ENCODE peak calls at places on chromosomes 12 and 14, in seven cellular contexts. One of them, this sample, is unnamed.

GRCh38 chr12:110335481-110336045 is 54.5 kb downstream of the ATP2A2 start:
- DNase-seq in HCT116: no peak
- DNase-seq in H1: peak; percentile 29
- DNase-seq in K562: no peak
- DNase-seq in GM12878: no peak
- DNase-seq in HepG2: no peak
- DNase-seq in SK-N-SH: no peak
- DNase-seq in this sample: no peak

GRCh38 chr12:16361142-16361783 is 13.8 kb downstream of the MGST1 start:
- DNase-seq in HCT116: no peak
- DNase-seq in H1: no peak
- DNase-seq in K562: no peak
- DNase-seq in GM12878: no peak
- DNase-seq in HepG2: no peak
- DNase-seq in SK-N-SH: no peak
- DNase-seq in this sample: no peak

GRCh38 chr12:113239811-113240331 is 18.6 kb downstream of the TPCN1 start:
- DNase-seq in HCT116: no peak
- DNase-seq in H1: no peak
- DNase-seq in K562: no peak
- DNase-seq in GM12878: no peak
- DNase-seq in HepG2: no peak
- DNase-seq in SK-N-SH: no peak
- DNase-seq in this sample: no peak

GRCh38 chr12:51910168-51910567 is 2.9 kb downstream of the ACVRL1 start:
- DNase-seq in HCT116: no peak
- DNase-seq in H1: no peak
- DNase-seq in K562: no peak
- DNase-seq in GM12878: no peak
- DNase-seq in HepG2: no peak
- DNase-seq in SK-N-SH: no peak
- DNase-seq in this sample: no peak

GRCh38 chr12:103751600-103751999 is 89.4 kb downstream of the NT5DC3 start:
- DNase-seq in HCT116: no peak
- DNase-seq in H1: no peak
- DNase-seq in K562: no peak
- DNase-seq in GM12878: no peak
- DNase-seq in HepG2: no peak
- DNase-seq in SK-N-SH: no peak
- DNase-seq in this sample: no peak

GRCh38 chr14:54548491-54548890 is 18.4 kb upstream of the SAMD4A start:
- DNase-seq in HCT116: no peak
- DNase-seq in H1: no peak
- DNase-seq in K562: no peak
- DNase-seq in GM12878: no peak
- DNase-seq in HepG2: no peak
- DNase-seq in SK-N-SH: no peak
- DNase-seq in this sample: no peak

GRCh38 chr12:93883436-93884154 is 206.4 kb downstream of the CRADD start:
- DNase-seq in HCT116: no peak
- DNase-seq in H1: no peak
- DNase-seq in K562: no peak
- DNase-seq in GM12878: no peak
- DNase-seq in HepG2: no peak
- DNase-seq in SK-N-SH: no peak
- DNase-seq in this sample: no peak

GRCh38 chr14:21840765-21841164 is 167.1 kb upstream of the OR4E1 start:
- DNase-seq in HCT116: peak; percentile 24
- DNase-seq in H1: no peak
- DNase-seq in K562: no peak
- DNase-seq in GM12878: no peak
- DNase-seq in HepG2: no peak
- DNase-seq in SK-N-SH: no peak
- DNase-seq in this sample: no peak

GRCh38 chr12:25677180-25677937 is 124.3 kb upstream of the LMNTD1 start:
- DNase-seq in HCT116: no peak
- DNase-seq in H1: no peak
- DNase-seq in K562: no peak
- DNase-seq in GM12878: no peak
- DNase-seq in HepG2: no peak
- DNase-seq in SK-N-SH: no peak
- DNase-seq in this sample: no peak

GRCh38 chr12:49627752-49628360 is 4.5 kb downstream of the PRPF40B start:
- DNase-seq in HCT116: peak; percentile 23
- DNase-seq in H1: no peak
- DNase-seq in K562: no peak
- DNase-seq in GM12878: no peak
- DNase-seq in HepG2: no peak
- DNase-seq in SK-N-SH: no peak
- DNase-seq in this sample: no peak

GRCh38 chr12:80472912-80473500 is 29.0 kb downstream of the PTPRQ start:
- DNase-seq in HCT116: peak; percentile 53
- DNase-seq in H1: no peak
- DNase-seq in K562: no peak
- DNase-seq in GM12878: peak; percentile 3
- DNase-seq in HepG2: peak; percentile 35
- DNase-seq in SK-N-SH: peak; percentile 20
- DNase-seq in this sample: peak; percentile 82

GRCh38 chr12:114238808-114239207 is 167.1 kb downstream of the TBX5 start:
- DNase-seq in HCT116: no peak
- DNase-seq in H1: no peak
- DNase-seq in K562: no peak
- DNase-seq in GM12878: no peak
- DNase-seq in HepG2: no peak
- DNase-seq in SK-N-SH: no peak
- DNase-seq in this sample: no peak

GRCh38 chr12:46900734-46901463 is 75.1 kb upstream of the SLC38A4 start:
- DNase-seq in HCT116: no peak
- DNase-seq in H1: no peak
- DNase-seq in K562: no peak
- DNase-seq in GM12878: no peak
- DNase-seq in HepG2: no peak
- DNase-seq in SK-N-SH: no peak
- DNase-seq in this sample: no peak

GRCh38 chr12:52380271-52380694 is 5.2 kb downstream of the KRT84 start:
- DNase-seq in HCT116: no peak
- DNase-seq in H1: peak; percentile 67
- DNase-seq in K562: peak; percentile 18
- DNase-seq in GM12878: no peak
- DNase-seq in HepG2: no peak
- DNase-seq in SK-N-SH: peak; percentile 53
- DNase-seq in this sample: peak; percentile 71

GRCh38 chr12:15289192-15289591 is 33.1 kb upstream of the PTPRO start:
- DNase-seq in HCT116: no peak
- DNase-seq in H1: no peak
- DNase-seq in K562: no peak
- DNase-seq in GM12878: no peak
- DNase-seq in HepG2: no peak
- DNase-seq in SK-N-SH: no peak
- DNase-seq in this sample: no peak

GRCh38 chr12:9793774-9794395 is 33.2 kb upstream of the CD69 start:
- DNase-seq in HCT116: no peak
- DNase-seq in H1: no peak
- DNase-seq in K562: no peak
- DNase-seq in GM12878: no peak
- DNase-seq in HepG2: no peak
- DNase-seq in SK-N-SH: no peak
- DNase-seq in this sample: no peak

GRCh38 chr14:60573943-60574496 is 65.1 kb downstream of the SIX6 start:
- DNase-seq in HCT116: no peak
- DNase-seq in H1: no peak
- DNase-seq in K562: no peak
- DNase-seq in GM12878: no peak
- DNase-seq in HepG2: no peak
- DNase-seq in SK-N-SH: no peak
- DNase-seq in this sample: no peak

GRCh38 chr12:53660064-53660463 is 15.8 kb downstream of the ATP5MC2 start:
- DNase-seq in HCT116: no peak
- DNase-seq in H1: no peak
- DNase-seq in K562: no peak
- DNase-seq in GM12878: no peak
- DNase-seq in HepG2: no peak
- DNase-seq in SK-N-SH: no peak
- DNase-seq in this sample: no peak

DNA sequence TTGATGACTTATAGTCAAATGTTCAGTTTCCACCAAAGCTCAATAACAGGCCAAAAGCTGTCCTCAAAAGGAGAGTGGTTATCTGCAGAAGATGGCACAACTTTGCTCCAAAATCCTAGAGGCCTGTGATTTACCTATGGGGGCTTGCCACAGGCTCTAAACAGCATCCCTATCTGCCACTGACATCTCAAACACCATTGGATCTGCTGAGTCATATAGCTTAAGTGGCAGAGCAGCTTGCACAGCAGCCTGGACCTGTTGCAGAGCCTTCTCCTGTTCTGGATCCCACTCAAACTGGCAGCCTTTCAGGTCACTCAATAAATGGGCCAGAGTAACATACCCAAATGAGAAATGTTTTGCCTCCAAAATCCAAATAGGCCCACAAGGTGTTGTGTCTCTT is 60.6 kb upstream of the NAA30 start:
- DNase-seq in HCT116: no peak
- DNase-seq in H1: no peak
- DNase-seq in K562: no peak
- DNase-seq in GM12878: no peak
- DNase-seq in HepG2: no peak
- DNase-seq in SK-N-SH: no peak
- DNase-seq in this sample: no peak
- TF ChIP-seq JUND in HCT116: no peak
- TF ChIP-seq JUND in H1: no peak
- TF ChIP-seq JUND in K562: no peak
- TF ChIP-seq JUND in GM12878: no peak
- TF ChIP-seq JUND in HepG2: no peak
- TF ChIP-seq JUND in SK-N-SH: no peak
- TF ChIP-seq JUND in this sample: no peak

GRCh38 chr14:47256968-47257367 is 418.4 kb downstream of the MDGA2 start:
- DNase-seq in HCT116: no peak
- DNase-seq in H1: no peak
- DNase-seq in K562: no peak
- DNase-seq in GM12878: no peak
- DNase-seq in HepG2: no peak
- DNase-seq in SK-N-SH: no peak
- DNase-seq in this sample: no peak

GRCh38 chr14:47264842-47265241 is 410.6 kb downstream of the MDGA2 start:
- DNase-seq in HCT116: no peak
- DNase-seq in H1: no peak
- DNase-seq in K562: no peak
- DNase-seq in GM12878: no peak
- DNase-seq in HepG2: no peak
- DNase-seq in SK-N-SH: no peak
- DNase-seq in this sample: no peak

GRCh38 chr14:47262801-47263200 is 412.6 kb downstream of the MDGA2 start:
- DNase-seq in HCT116: no peak
- DNase-seq in H1: no peak
- DNase-seq in K562: no peak
- DNase-seq in GM12878: no peak
- DNase-seq in HepG2: no peak
- DNase-seq in SK-N-SH: no peak
- DNase-seq in this sample: no peak

DNA sequence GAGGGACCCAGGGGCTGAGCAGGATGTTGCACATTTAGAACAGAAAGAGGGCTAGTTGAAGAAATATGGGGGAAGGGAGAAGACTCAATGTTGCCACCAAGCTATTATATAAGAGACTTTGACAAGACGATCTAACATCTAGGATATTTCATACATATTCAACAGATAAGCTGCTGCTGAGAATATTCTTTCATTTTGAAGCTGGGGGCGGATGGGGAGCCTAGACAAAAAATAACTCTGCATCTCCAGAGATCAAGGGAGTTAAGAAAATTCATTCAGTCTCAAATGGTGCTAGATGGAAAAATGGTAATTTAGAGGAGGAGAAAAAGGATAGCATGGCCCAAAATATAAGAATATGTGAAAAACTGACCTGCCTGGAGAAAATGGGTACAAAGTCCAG is 415.6 kb downstream of the MDGA2 start:
- DNase-seq in HCT116: no peak
- DNase-seq in H1: no peak
- DNase-seq in K562: no peak
- DNase-seq in GM12878: no peak
- DNase-seq in HepG2: no peak
- DNase-seq in SK-N-SH: no peak
- DNase-seq in this sample: no peak
- TF ChIP-seq JUND in HCT116: no peak
- TF ChIP-seq JUND in H1: no peak
- TF ChIP-seq JUND in K562: no peak
- TF ChIP-seq JUND in GM12878: no peak
- TF ChIP-seq JUND in HepG2: no peak
- TF ChIP-seq JUND in SK-N-SH: no peak
- TF ChIP-seq JUND in this sample: no peak

GRCh38 chr14:23005861-23006534 is 3.9 kb downstream of the C14orf93 start:
- DNase-seq in HCT116: no peak
- DNase-seq in H1: no peak
- DNase-seq in K562: no peak
- DNase-seq in GM12878: no peak
- DNase-seq in HepG2: no peak
- DNase-seq in SK-N-SH: no peak
- DNase-seq in this sample: no peak
- TF ChIP-seq JUND in HCT116: no peak
- TF ChIP-seq JUND in H1: no peak
- TF ChIP-seq JUND in K562: no peak
- TF ChIP-seq JUND in GM12878: no peak
- TF ChIP-seq JUND in HepG2: no peak
- TF ChIP-seq JUND in SK-N-SH: no peak
- TF ChIP-seq JUND in this sample: no peak

DNA sequence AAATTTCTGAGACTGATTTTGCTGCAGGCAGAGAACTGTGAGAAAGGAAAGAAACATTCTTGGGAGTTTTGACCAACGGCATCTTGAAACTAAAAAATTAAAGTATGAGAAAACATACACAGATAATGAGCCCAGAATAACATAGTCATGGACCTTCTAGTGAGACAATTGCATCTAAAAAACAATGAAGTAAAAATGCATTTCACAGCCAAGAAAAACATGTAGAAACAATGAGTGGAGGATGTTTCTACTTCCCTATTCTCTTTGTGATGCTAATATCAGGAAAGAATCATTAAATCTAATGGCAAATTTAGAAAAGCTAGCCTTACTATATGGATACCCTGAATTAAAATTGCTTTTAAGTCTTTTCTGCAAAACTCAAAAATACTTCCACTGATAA is 12.2 kb upstream of the PLEKHG7 start:
- DNase-seq in HCT116: no peak
- DNase-seq in H1: no peak
- DNase-seq in K562: no peak
- DNase-seq in GM12878: no peak
- DNase-seq in HepG2: no peak
- DNase-seq in SK-N-SH: no peak
- DNase-seq in this sample: no peak
- TF ChIP-seq JUND in HCT116: no peak
- TF ChIP-seq JUND in H1: no peak
- TF ChIP-seq JUND in K562: no peak
- TF ChIP-seq JUND in GM12878: no peak
- TF ChIP-seq JUND in HepG2: no peak
- TF ChIP-seq JUND in SK-N-SH: no peak
- TF ChIP-seq JUND in this sample: no peak

DNA sequence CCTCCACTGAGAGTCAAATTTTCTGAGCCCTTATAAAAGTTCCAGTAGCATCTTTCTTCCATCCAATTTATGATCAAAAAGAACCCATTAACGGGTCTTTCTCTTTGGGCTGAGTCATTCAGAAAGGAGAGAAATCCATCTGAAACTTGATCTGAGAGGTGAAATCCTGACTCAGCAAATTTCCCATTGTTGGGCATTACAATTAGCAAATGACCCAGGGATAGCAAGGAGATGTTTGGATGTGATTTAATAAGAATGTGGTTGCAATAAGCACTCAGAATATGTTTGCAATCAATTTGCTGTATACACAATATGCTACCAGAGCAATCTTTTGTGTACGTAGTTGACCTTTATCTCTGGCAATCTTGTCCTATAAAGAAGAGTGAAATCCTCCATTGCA is 122.7 kb downstream of the CCDC60 start:
- DNase-seq in HCT116: no peak
- DNase-seq in H1: no peak
- DNase-seq in K562: no peak
- DNase-seq in GM12878: no peak
- DNase-seq in HepG2: no peak
- DNase-seq in SK-N-SH: no peak
- DNase-seq in this sample: no peak
- TF ChIP-seq JUND in HCT116: no peak
- TF ChIP-seq JUND in H1: no peak
- TF ChIP-seq JUND in K562: no peak
- TF ChIP-seq JUND in GM12878: no peak
- TF ChIP-seq JUND in HepG2: no peak
- TF ChIP-seq JUND in SK-N-SH: no peak
- TF ChIP-seq JUND in this sample: no peak